ENCODE peak calls at places on chromosomes 1 and 21, in five cellular contexts. X is brain pericyte, A is NCI-H187 treated with DMSO at 0.1 percent for 48 hours, H is left ventricle myocardium inferior, I is ovary. C is an unnamed sample.

GRCh38 chr1:100631015-100631521 is 88.5 kb upstream of the VCAM1 start:
- DNase-seq in X (no peak), A (no peak), H (no peak), I (no peak), C (peak; percentile 42)

GRCh38 chr21:27047331-27048314 is 80.7 kb upstream of the ADAMTS5 start:
- DNase-seq in X (no peak), A (no peak), H (no peak), I (no peak), C (no peak)

GRCh38 chr21:26070121-26070520 is 100.4 kb downstream of the APP start:
- DNase-seq in X (no peak), A (no peak), H (no peak), I (no peak), C (no peak)

GRCh38 chr1:230122361-230123279 is 55.6 kb downstream of the GALNT2 start:
- DNase-seq in X (no peak), A (no peak), H (no peak), I (no peak), C (no peak)

GRCh38 chr21:22209304-22209700 is 1211.1 kb downstream of the NCAM2 start:
- DNase-seq in X (no peak), A (no peak), H (no peak), I (no peak), C (no peak)

GRCh38 chr1:53337499-53337898 is 9.6 kb upstream of the LRP8 start:
- DNase-seq in X (no peak), A (no peak), H (no peak), I (no peak), C (no peak)

GRCh38 chr1:233188061-233188460 is 107.5 kb downstream of the PCNX2 start:
- DNase-seq in X (no peak), A (no peak), H (no peak), I (no peak), C (no peak)

GRCh38 chr1:66764994-66765578 is 12.8 kb downstream of the DYNLT5 start:
- DNase-seq in X (no peak), A (peak; percentile 36), H (no peak), I (no peak), C (peak; percentile 45)

GRCh38 chr1:54884768-54885167 is 2.2 kb downstream of the DHCR24 start:
- DNase-seq in X (no peak), A (no peak), H (no peak), I (no peak), C (no peak)

GRCh38 chr1:206967096-206967851 is 3.0 kb downstream of the FCAMR start:
- DNase-seq in X (no peak), A (no peak), H (no peak), I (no peak), C (peak; percentile 79)